ENCODE peak calls at places on chromosomes 2 and 18, in five cellular contexts. X is Peyer's patch, V is pancreas, P is tibial nerve, K is body of pancreas. E is an unnamed sample. For H3K27me3, the result is how much of the 10 kb centered on the place peaks cover.

GRCh38 chr2:233440714-233441113 is 86.4 kb downstream of the DGKD start:
- DNase-seq in X (peak), V (no peak), P (no peak), K (no peak), E (no peak)

GRCh38 chr2:226123307-226123706 is 676.3 kb downstream of the IRS1 start:
- DNase-seq in X (no peak), V (no peak), P (no peak), K (no peak), E (no peak)

GRCh38 chr2:147173186-147173575 is 671.6 kb upstream of the ACVR2A start:
- DNase-seq in X (no peak), V (no peak), P (no peak), K (no peak), E (no peak)

GRCh38 chr2:159202568-159203071 is 83.9 kb downstream of the WDSUB1 start:
- DNase-seq in X (peak), V (peak), P (no peak), K (peak), E (peak)

GRCh38 chr2:65508225-65508624 is 75.8 kb upstream of the SPRED2 start:
- DNase-seq in X (no peak), V (no peak), P (no peak), K (no peak), E (no peak)

GRCh38 chr2:99692785-99693184 is 203.0 kb upstream of the REV1 start:
- DNase-seq in X (no peak), V (no peak), P (no peak), K (no peak), E (no peak)

GRCh38 chr2:240818543-240819403 is 1.2 kb downstream of the KIF1A start:
- DNase-seq in X (peak), V (peak), P (no peak), K (peak), E (no peak)

GRCh38 chr18:63850010-63850409 is 37.5 kb upstream of the SERPINB2 start:
- DNase-seq in X (no peak), V (no peak), P (no peak), K (no peak), E (peak)

GRCh38 chr2:100309973-100310719 is 12.2 kb downstream of the LONRF2 start:
- DNase-seq in X (no peak), V (no peak), P (no peak), K (no peak), E (no peak)

GRCh38 chr2:60352491-60353405 is 200.7 kb downstream of the BCL11A start:
- DNase-seq in X (peak), V (no peak), P (no peak), K (no peak), E (no peak)

GRCh38 chr2:149090706-149091105 is 52.2 kb downstream of the LYPD6B start:
- DNase-seq in X (no peak), V (no peak), P (no peak), K (no peak), E (no peak)

GRCh38 chr18:76451475-76452331 is 43.3 kb downstream of the ZNF516 start:
- DNase-seq in X (peak), V (no peak), P (no peak), K (no peak), E (no peak)

GRCh38 chr2:172196768-172197322 is 94.1 kb upstream of the DLX2 start:
- DNase-seq in X (peak), V (no peak), P (no peak), K (no peak), E (no peak)

GRCh38 chr2:20657522-20658235 is 6.8 kb upstream of the HS1BP3 start:
- DNase-seq in X (no peak), V (no peak), P (no peak), K (no peak), E (no peak)

GRCh38 chr2:127810637-127811396 is at the start of gene WDR33:
- DNase-seq in X (peak), V (peak), P (peak), K (peak), E (peak)

GRCh38 chr2:128638311-128638710 is 319.6 kb upstream of the HS6ST1 start:
- DNase-seq in X (peak), V (no peak), P (no peak), K (no peak), E (no peak)

GRCh38 chr2:230929381-230930148 is 4.5 kb upstream of the GPR55 start:
- DNase-seq in X (no peak), V (no peak), P (no peak), K (no peak), E (no peak)

GRCh38 chr2:151290467-151290866 is 999 bp upstream of the NMI start:
- DNase-seq in X (no peak), V (no peak), P (no peak), K (no peak), E (no peak)

GRCh38 chr2:102778260-102778659 is 16.4 kb downstream of the TMEM182 start:
- DNase-seq in X (no peak), V (no peak), P (no peak), K (no peak), E (no peak)

GRCh38 chr2:112642961-112643360 is 2.8 kb upstream of the SLC20A1 start:
- DNase-seq in X (no peak), V (no peak), P (no peak), K (no peak), E (no peak)

GRCh38 chr2:222609391-222609790 is 46.5 kb downstream of the FARSB start:
- DNase-seq in X (no peak), V (no peak), P (no peak), K (no peak), E (peak)

GRCh38 chr2:176814740-176815367 is 397.7 kb upstream of the HNRNPA3 start:
- DNase-seq in X (no peak), V (no peak), P (no peak), K (no peak), E (peak)

GRCh38 chr2:43472527-43473194 is 123.2 kb downstream of the THADA start:
- DNase-seq in X (no peak), V (no peak), P (no peak), K (no peak), E (no peak)

GRCh38 chr18:54672109-54672508 is 81.1 kb downstream of the DYNAP start:
- DNase-seq in X (no peak), V (no peak), P (no peak), K (no peak), E (no peak)

GRCh38 chr2:68993660-68994059 is 19.2 kb downstream of the GKN1 start:
- DNase-seq in X (no peak), V (no peak), P (peak), K (no peak), E (no peak)

GRCh38 chr2:99801304-99801909 is 311.6 kb upstream of the REV1 start:
- DNase-seq in X (no peak), V (no peak), P (no peak), K (no peak), E (no peak)

DNA sequence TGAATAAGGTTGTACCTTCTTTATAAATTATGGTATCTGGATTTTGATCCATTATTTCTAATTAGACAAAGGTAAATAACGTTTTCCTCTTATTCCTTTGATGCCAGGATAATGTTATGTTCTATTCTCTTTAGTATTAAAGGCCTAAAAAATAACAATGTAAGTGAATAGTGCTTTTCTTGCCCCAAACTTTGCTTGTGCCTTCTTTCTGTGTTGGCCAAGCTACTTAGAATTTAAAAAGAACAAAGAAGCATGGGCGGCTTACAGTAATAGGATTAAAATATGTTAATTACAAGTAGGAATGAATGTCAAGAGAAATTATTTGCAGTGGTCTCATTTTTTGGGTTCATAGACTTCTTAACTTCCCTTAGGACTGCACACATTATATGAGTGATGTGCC is 105.0 kb upstream of the FSIP2 start:
- DNase-seq in X (no peak), V (no peak), P (no peak), K (no peak), E (no peak)
- H3K27me3 ChIP-seq in X (under half), V (under half), P (under half), K (under half), E (under half)

GRCh38 chr2:225038076-225038571 is 4.1 kb downstream of the DOCK10 start:
- DNase-seq in X (no peak), V (no peak), P (no peak), K (no peak), E (no peak)

GRCh38 chr2:225041871-225042799 is at the start of gene DOCK10:
- DNase-seq in X (peak), V (no peak), P (no peak), K (peak), E (peak)

GRCh38 chr2:225041210-225041870 is 928 bp downstream of the DOCK10 start:
- DNase-seq in X (peak), V (no peak), P (no peak), K (no peak), E (peak)

GRCh38 chr2:225042800-225043167 is 516 bp upstream of the DOCK10 start:
- DNase-seq in X (no peak), V (no peak), P (no peak), K (no peak), E (no peak)

DNA sequence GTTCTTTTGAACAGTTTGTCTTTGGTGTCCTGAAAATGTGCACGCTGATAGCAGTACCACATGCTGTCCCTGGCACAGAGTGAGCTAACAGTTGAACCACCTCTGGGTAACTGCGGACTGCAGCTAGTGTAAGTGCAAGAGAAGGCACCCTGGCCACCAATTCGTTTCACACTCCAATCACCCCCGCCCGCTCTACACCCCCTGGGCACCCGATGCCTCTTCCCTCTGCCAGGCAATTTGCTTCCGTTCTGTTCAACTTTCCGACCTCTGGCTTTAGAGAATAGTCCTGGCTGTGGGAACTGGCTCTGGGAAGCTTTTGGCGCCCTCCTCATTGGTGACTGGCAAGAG is 1.4 kb downstream of the DOCK10 start:
- DNase-seq in X (no peak), V (no peak), P (no peak), K (no peak), E (peak)
- H3K27me3 ChIP-seq in X (under half), V (under half), P (under half), K (under half), E (under half)

GRCh38 chr2:45299361-45299760 is 290.1 kb upstream of the SIX2 start:
- DNase-seq in X (no peak), V (no peak), P (no peak), K (no peak), E (no peak)
- H3K27me3 ChIP-seq in X (under half), V (under half), P (under half), K (under half), E (under half)

DNA sequence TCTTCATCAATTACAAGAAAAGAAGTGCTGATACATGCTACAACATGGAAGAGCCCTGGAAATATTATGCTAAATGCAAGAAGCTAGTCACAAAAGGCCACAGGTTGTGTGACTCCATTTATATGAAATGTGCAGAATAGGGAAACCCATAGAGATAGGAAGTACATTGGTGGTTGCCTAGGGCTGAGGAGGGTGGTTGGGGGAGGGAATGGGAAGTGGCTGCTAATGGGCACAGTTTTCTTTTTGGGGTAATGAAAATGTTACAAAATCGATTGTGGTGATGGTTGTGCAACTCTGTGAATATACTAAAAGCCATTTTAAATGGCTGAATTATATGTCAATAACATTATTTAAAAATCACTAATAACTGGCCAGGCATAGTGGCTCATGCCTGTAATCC is 24.3 kb upstream of the RESP18 start:
- DNase-seq in X (no peak), V (no peak), P (no peak), K (no peak), E (no peak)
- H3K27me3 ChIP-seq in X (under half), V (under half), P (under half), K (under half), E (under half)

GRCh38 chr2:134454426-134454825 is 200.6 kb downstream of the MGAT5 start:
- DNase-seq in X (peak), V (peak), P (no peak), K (peak), E (no peak)

GRCh38 chr2:134454931-134455330 is 201.1 kb downstream of the MGAT5 start:
- DNase-seq in X (peak), V (no peak), P (no peak), K (no peak), E (no peak)

GRCh38 chr2:134457353-134457752 is 203.5 kb downstream of the MGAT5 start:
- DNase-seq in X (peak), V (no peak), P (no peak), K (peak), E (no peak)

GRCh38 chr2:134453973-134454372 is 200.1 kb downstream of the MGAT5 start:
- DNase-seq in X (no peak), V (peak), P (no peak), K (peak), E (no peak)

DNA sequence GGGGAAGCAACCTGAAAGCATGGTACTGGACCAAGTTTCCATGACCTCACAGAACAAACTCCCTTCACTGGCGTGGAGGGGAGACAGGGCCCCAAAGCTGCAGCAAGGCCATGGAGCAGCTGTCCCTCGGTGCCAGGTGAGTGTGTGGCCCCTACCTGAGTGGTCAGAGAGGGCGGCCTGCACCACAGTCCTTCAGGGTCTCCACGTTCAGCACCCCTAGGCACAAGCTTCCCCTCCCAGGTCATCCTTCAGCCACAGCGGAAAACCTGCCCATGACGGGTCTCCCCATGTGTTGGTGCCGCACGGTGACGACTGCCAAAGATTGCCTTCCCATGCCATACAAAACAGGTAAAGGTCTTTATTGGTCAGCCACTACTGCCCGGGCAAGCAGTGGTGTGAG is 201.6 kb downstream of the MGAT5 start:
- DNase-seq in X (peak), V (no peak), P (no peak), K (no peak), E (no peak)
- H3K27me3 ChIP-seq in X (under half), V (under half), P (under half), K (under half), E (under half)

DNA sequence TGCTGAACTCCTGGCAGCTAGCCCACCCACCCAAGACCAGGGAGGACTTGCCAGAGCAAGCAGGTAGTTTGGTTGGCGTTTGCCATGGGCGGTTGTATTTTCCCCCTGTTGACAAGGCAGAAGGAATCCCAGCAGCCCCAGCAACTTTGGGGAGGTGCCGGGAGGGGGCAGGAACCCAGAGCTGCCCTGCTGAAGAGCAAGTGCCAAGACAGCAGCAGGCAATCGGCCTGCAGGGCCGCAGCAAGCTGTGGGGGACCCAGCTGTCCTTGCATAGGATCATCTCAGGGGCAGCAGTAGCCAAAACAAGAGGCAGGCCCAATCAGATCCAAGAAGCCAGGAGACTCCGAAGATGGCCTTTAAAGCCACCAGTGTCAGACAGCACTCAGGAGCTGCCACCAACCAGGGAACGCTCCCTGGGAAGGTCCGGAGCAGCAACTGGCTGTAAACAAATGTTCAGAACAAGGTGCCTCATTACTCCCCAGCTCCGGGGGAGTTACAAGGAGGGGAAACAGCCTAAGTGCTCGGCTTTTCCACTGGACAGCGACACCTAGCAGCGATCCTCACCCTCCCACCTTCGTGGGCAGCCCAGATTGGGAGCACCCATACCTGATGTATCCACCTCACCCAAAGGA is 2.1 kb downstream of the ST8SIA5 start:
- DNase-seq in X (no peak), V (no peak), P (no peak), K (no peak), E (no peak)
- H3K27me3 ChIP-seq in X (under half), V (under half), P (under half), K (under half), E (under half)

DNA sequence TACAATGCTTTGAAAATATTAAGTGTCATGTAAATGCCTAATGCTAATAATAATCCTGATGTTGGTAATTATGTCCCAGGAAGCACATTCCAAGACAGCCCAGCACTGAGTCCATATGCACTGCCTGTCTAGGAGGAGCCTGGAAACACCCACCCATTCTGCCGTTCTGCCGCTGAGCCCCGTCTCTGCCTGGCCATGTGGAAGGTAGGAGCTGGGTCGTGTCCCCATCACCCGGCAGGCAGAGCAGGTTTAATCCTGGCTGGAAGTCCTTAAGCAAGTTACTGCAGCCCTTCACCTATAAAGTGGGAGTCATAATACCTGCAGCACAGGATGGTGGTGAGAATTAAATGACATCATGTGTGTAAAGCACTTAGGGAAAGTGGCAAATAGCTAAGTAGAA is 13.1 kb upstream of the EN1 start:
- DNase-seq in X (no peak), V (no peak), P (no peak), K (no peak), E (no peak)
- H3K27me3 ChIP-seq in X (under half), V (under half), P (under half), K (under half), E (under half)

E was measured in adipocyte.